ENCODE peak calls at places on chromosomes 6 and 20, in seven cellular contexts. R, J, W, G, I, O and X are unnamed samples.

GRCh38 chr20:64166712-64167615 is 2.7 kb downstream of the MYT1 start:
- DNase-seq in R (no peak), J (no peak), W (no peak), G (no peak), I (no peak), O (no peak), X (no peak)

GRCh38 chr6:36852481-36853147 is 13.4 kb upstream of the CPNE5 start:
- DNase-seq in R (no peak), J (no peak), W (no peak), G (no peak), I (no peak), O (peak; percentile 68), X (no peak)

GRCh38 chr6:78157606-78158005 is 504.8 kb downstream of the MEI4 start:
- DNase-seq in R (no peak), J (no peak), W (no peak), G (no peak), I (no peak), O (no peak), X (no peak)

GRCh38 chr6:121435444-121436069 is at the start of gene GJA1:
- DNase-seq in R (no peak), J (no peak), W (no peak), G (peak; percentile 12), I (no peak), O (peak; percentile 86), X (no peak)

GRCh38 chr20:35674921-35675320 is 10.2 kb upstream of the CPNE1 start:
- DNase-seq in R (no peak), J (no peak), W (no peak), G (no peak), I (no peak), O (no peak), X (no peak)

GRCh38 chr20:2390971-2391675 is 10.4 kb downstream of the TGM6 start:
- DNase-seq in R (no peak), J (no peak), W (no peak), G (no peak), I (no peak), O (no peak), X (no peak)

GRCh38 chr6:34202329-34203201 is 34.1 kb upstream of the HMGA1 start:
- DNase-seq in R (no peak), J (no peak), W (no peak), G (no peak), I (no peak), O (no peak), X (no peak)

GRCh38 chr20:57092112-57092899 is 174.1 kb downstream of the BMP7 start:
- DNase-seq in R (peak; percentile 25), J (peak; percentile 75), W (peak; percentile 56), G (peak; percentile 51), I (no peak), O (peak; percentile 20), X (peak; percentile 69)

GRCh38 chr20:44582321-44583025 is at the start of gene PKIG:
- DNase-seq in R (no peak), J (no peak), W (no peak), G (no peak), I (no peak), O (peak; percentile 89), X (no peak)

GRCh38 chr6:167130712-167131684 is 8.1 kb downstream of the CCR6 start:
- DNase-seq in R (no peak), J (no peak), W (no peak), G (no peak), I (no peak), O (no peak), X (no peak)

GRCh38 chr6:113924199-113924791 is 46.7 kb downstream of the HDAC2 start:
- DNase-seq in R (no peak), J (no peak), W (no peak), G (no peak), I (no peak), O (no peak), X (no peak)

GRCh38 chr6:5287205-5287965 is 26.1 kb downstream of the FARS2 start:
- DNase-seq in R (no peak), J (no peak), W (no peak), G (no peak), I (no peak), O (peak; percentile 68), X (no peak)

GRCh38 chr6:138523347-138524210 is 24.3 kb upstream of the NHSL1 start:
- DNase-seq in R (no peak), J (no peak), W (no peak), G (no peak), I (no peak), O (peak; percentile 26), X (no peak)